ENCODE peak calls at places on chromosomes 3 and 15, in eight cellular contexts. S is WERI-Rb-1; X is CD4-positive, CD25-positive, alpha-beta regulatory T cell; U is Peyer's patch; O is CD8-positive, alpha-beta T cell; L is GM23248; P is foreskin fibroblast; I is ovary. A is an unnamed sample.

GRCh38 chr15:57025264-57025939 is 107.0 kb downstream of the TCF12 start:
- DNase-seq in O (no peak), P (peak; percentile 48), U (no peak), X (no peak), I (no peak), S (no peak), L (peak; percentile 61), A (peak; percentile 28)

GRCh38 chr3:126170073-126170916 is 10.1 kb downstream of the ALDH1L1 start:
- DNase-seq in O (no peak), L (no peak), S (no peak), P (no peak), X (no peak), U (no peak), I (no peak), A (no peak)

GRCh38 chr3:59877679-59878427 is 828.0 kb upstream of the CFAP20DC start:
- DNase-seq in U (peak; percentile 71), O (no peak), I (no peak), P (no peak), L (no peak), S (no peak), X (no peak), A (no peak)

GRCh38 chr3:194906229-194906629 is 220.5 kb downstream of the FAM43A start:
- DNase-seq in X (no peak), S (no peak), L (peak; percentile 52), O (no peak), U (no peak), I (no peak), P (peak; percentile 12), A (no peak)

GRCh38 chr15:38688761-38689160 is 124.1 kb upstream of the RASGRP1 start:
- DNase-seq in O (peak; percentile 68), S (no peak), P (no peak), L (no peak), U (peak; percentile 62), X (peak; percentile 63), I (no peak), A (no peak)

GRCh38 chr3:64267774-64268604 is 42.7 kb upstream of the PRICKLE2 start:
- DNase-seq in L (peak; percentile 88), O (no peak), U (peak; percentile 63), P (peak; percentile 58), I (peak; percentile 54), S (peak; percentile 74), X (no peak), A (no peak)

GRCh38 chr3:4935347-4935746 is 43.9 kb upstream of the BHLHE40 start:
- DNase-seq in I (no peak), S (no peak), L (no peak), U (no peak), O (no peak), P (no peak), X (no peak), A (no peak)

GRCh38 chr3:69649120-69649519 is 90.1 kb upstream of the MITF start:
- DNase-seq in P (peak; percentile 29), I (no peak), L (peak; percentile 58), X (no peak), U (no peak), S (no peak), O (no peak), A (no peak)

GRCh38 chr15:90101969-90102890 is at the start of gene IDH2:
- DNase-seq in U (peak; percentile 89), X (peak; percentile 65), I (peak; percentile 81), L (peak; percentile 96), S (peak; percentile 82), O (peak; percentile 61), P (peak; percentile 80), A (peak; percentile 31)

GRCh38 chr3:12891985-12892839 is 50.8 kb upstream of the RPL32 start:
- DNase-seq in S (peak; percentile 42), I (peak; percentile 54), X (no peak), U (peak; percentile 77), O (no peak), P (peak; percentile 41), L (peak; percentile 81), A (peak; percentile 13)

GRCh38 chr3:41565948-41566347 is 366.6 kb downstream of the CTNNB1 start:
- DNase-seq in U (no peak), I (no peak), X (no peak), P (no peak), L (no peak), O (no peak), S (no peak), A (no peak)

GRCh38 chr15:92840149-92840548 is 60.0 kb upstream of the CHD2 start:
- DNase-seq in I (no peak), X (no peak), O (no peak), P (no peak), L (no peak), S (no peak), U (no peak), A (no peak)

GRCh38 chr3:45870099-45870498 is 16.2 kb upstream of the CCR9 start:
- DNase-seq in P (no peak), L (no peak), I (no peak), O (peak; percentile 91), X (peak; percentile 51), S (no peak), U (peak; percentile 85), A (no peak)

GRCh38 chr3:37093481-37093880 is 80.9 kb downstream of the LRRFIP2 start:
- DNase-seq in O (no peak), X (no peak), P (no peak), U (no peak), S (no peak), I (no peak), L (peak; percentile 44), A (no peak)

GRCh38 chr3:133268772-133269171 is 131.1 kb upstream of the BFSP2 start:
- DNase-seq in P (no peak), U (no peak), S (no peak), I (no peak), X (no peak), O (no peak), L (no peak), A (no peak)

GRCh38 chr3:129278439-129278969 is at the start of gene HMCES:
- DNase-seq in U (peak; percentile 96), P (peak; percentile 84), I (peak; percentile 94), S (peak; percentile 96), O (peak; percentile 96), L (peak; percentile 96), X (peak; percentile 95), A (peak; percentile 59)

GRCh38 chr3:129278970-129279906 is 568 bp downstream of the HMCES start:
- DNase-seq in P (no peak), S (peak; percentile 16), U (peak; percentile 65), L (peak; percentile 80), I (peak; percentile 51), X (peak; percentile 27), O (peak; percentile 59), A (peak; percentile 39)

GRCh38 chr3:129282727-129283327 is 4.2 kb downstream of the HMCES start:
- DNase-seq in U (no peak), P (no peak), O (no peak), X (no peak), I (no peak), L (peak; percentile 88), S (no peak), A (no peak)

GRCh38 chr3:129280183-129280582 is 1.5 kb downstream of the HMCES start:
- DNase-seq in U (peak; percentile 34), X (no peak), S (no peak), I (no peak), L (no peak), P (no peak), O (no peak), A (no peak)

DNA sequence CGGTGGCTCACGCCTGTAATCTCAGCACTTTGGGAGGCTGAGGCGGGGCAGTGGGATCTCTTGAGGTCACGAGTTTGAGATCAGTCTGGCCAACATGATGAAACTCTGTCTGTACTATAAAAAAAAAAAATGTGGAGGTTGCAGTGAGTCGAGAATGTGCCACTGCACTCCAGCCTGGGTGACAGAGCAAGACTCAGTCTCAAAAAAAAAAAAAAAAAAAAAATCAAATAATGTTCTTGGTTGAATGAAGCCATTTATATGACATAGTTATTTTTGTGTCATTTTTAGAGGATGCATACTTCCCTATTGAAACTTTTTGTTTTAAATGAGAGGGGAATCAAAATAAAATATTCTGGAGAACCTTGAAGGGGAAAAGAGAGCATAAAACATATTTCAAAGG is 3.1 kb downstream of the HMCES start:
- DNase-seq in S (no peak), P (no peak), L (no peak), X (no peak), U (no peak), O (no peak), I (no peak), A (no peak)
- H3K4me3 ChIP-seq in S (no peak overlapping the region), P (no peak overlapping the region), L (no peak overlapping the region), X (no peak overlapping the region), U (no peak overlapping the region), O (no peak overlapping the region), I (no peak overlapping the region), A (no peak overlapping the region)

DNA sequence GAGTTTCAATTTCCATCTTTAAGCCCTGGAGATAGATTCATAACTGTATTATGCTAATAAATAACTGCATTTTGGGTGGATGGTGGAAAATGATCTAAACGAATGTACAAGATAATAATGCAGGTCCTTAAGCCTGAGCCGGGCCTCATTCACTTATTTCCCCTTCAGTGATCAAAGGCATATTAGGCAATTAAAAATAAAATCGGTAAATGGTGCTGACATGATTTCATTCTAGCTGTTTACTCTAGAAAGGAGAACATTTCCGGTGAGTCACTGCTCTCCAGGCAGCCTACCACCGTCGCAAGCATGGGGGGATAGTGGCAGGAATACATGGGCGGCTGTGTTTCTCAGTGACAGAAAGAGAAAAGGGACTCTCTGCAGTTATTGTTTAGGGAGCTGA is 58.3 kb upstream of the SLC24A5 start:
- DNase-seq in X (no peak), P (no peak), L (no peak), O (no peak), S (no peak), I (no peak), U (no peak), A (no peak)
- H3K4me3 ChIP-seq in X (no peak overlapping the region), P (no peak overlapping the region), L (no peak overlapping the region), O (no peak overlapping the region), S (no peak overlapping the region), I (no peak overlapping the region), U (no peak overlapping the region), A (no peak overlapping the region)

GRCh38 chr3:38139652-38140051 is 1.2 kb downstream of the MYD88 start:
- DNase-seq in L (no peak), O (no peak), P (no peak), X (no peak), U (no peak), S (no peak), I (no peak), A (no peak)
- H3K4me3 ChIP-seq in L (peak overlapping the region; percentile 90), O (peak overlapping the region; percentile 99), P (peak overlapping the region; percentile 65), X (peak overlapping the region; percentile 78), U (peak overlapping the region; percentile 84), S (no peak overlapping the region), I (peak overlapping the region; percentile 81), A (peak overlapping the region; percentile 76)

GRCh38 chr3:135157045-135157444 is 362.0 kb downstream of the EPHB1 start:
- DNase-seq in P (no peak), I (no peak), O (no peak), X (no peak), L (no peak), S (no peak), U (no peak), A (no peak)

GRCh38 chr3:135159848-135160247 is 364.8 kb downstream of the EPHB1 start:
- DNase-seq in I (no peak), P (no peak), X (no peak), S (no peak), O (no peak), U (no peak), L (no peak), A (no peak)

GRCh38 chr3:135155791-135156190 is 360.7 kb downstream of the EPHB1 start:
- DNase-seq in S (no peak), L (no peak), I (no peak), O (no peak), P (no peak), X (no peak), U (no peak), A (no peak)

GRCh38 chr3:135154186-135154585 is 359.1 kb downstream of the EPHB1 start:
- DNase-seq in L (no peak), U (no peak), I (no peak), O (no peak), S (no peak), X (no peak), P (no peak), A (no peak)

GRCh38 chr3:135155228-135155627 is 360.2 kb downstream of the EPHB1 start:
- DNase-seq in L (no peak), P (no peak), I (no peak), X (no peak), U (no peak), S (no peak), O (no peak), A (no peak)
- H3K4me3 ChIP-seq in L (no peak overlapping the region), P (no peak overlapping the region), I (no peak overlapping the region), X (no peak overlapping the region), U (no peak overlapping the region), S (no peak overlapping the region), O (no peak overlapping the region), A (no peak overlapping the region)

A was measured in skeletal muscle cell.